ENCODE peak calls at places on chromosomes 4 and X, in nine cellular contexts. S is endothelial cell of umbilical vein; R is breast epithelium; T is stomach; K is heart right ventricle; F is mammary epithelial cell; I is mesenchymal stem cell; L is effector memory CD4-positive, alpha-beta T cell; C is OCI-LY7. Q is an unnamed sample.
A peak's percentile ranks its signal among the peaks of the same experiment; 100 is the strongest.

GRCh38 chrX:63657821-63658220 is 127.2 kb downstream of the ARHGEF9 start:
- DNase-seq in I (peak; percentile 78), S (no peak), L (no peak), R (peak; percentile 55), F (peak; percentile 6), C (no peak), K (peak; percentile 33), T (no peak), Q (no peak)

GRCh38 chr4:94561249-94562024 is 109.7 kb downstream of the PDLIM5 start:
- DNase-seq in L (no peak), C (no peak), T (no peak), I (peak; percentile 87), F (peak; percentile 71), R (no peak), K (no peak), S (peak; percentile 90), Q (no peak)

GRCh38 chrX:23844502-23845138 is 61.6 kb downstream of the SAT1 start:
- DNase-seq in C (no peak), I (peak; percentile 26), F (no peak), S (peak; percentile 83), T (peak; percentile 29), R (no peak), L (no peak), K (peak; percentile 6), Q (no peak)

GRCh38 chrX:144715356-144715755 is 531.9 kb upstream of the SPANXN1 start:
- DNase-seq in F (no peak), K (no peak), I (peak; percentile 13), R (no peak), T (no peak), L (no peak), C (no peak), S (no peak), Q (no peak)

GRCh38 chr4:162634390-162634789 is 470.6 kb upstream of the FSTL5 start:
- DNase-seq in K (no peak), C (no peak), T (no peak), S (no peak), I (no peak), L (no peak), R (no peak), F (no peak), Q (no peak)

GRCh38 chr4:100848865-100849264 is 331.0 kb upstream of the EMCN start:
- DNase-seq in K (no peak), I (no peak), T (no peak), L (no peak), C (peak; percentile 4), R (no peak), S (no peak), F (no peak), Q (no peak)

GRCh38 chrX:20498851-20499635 is 232.3 kb upstream of the RPS6KA3 start:
- DNase-seq in I (peak; percentile 52), T (no peak), L (no peak), K (no peak), S (no peak), R (no peak), F (no peak), C (no peak), Q (no peak)

GRCh38 chrX:13087322-13088154 is 43.1 kb upstream of the FAM9C start:
- DNase-seq in C (peak; percentile 89), R (no peak), T (no peak), F (peak; percentile 95), I (peak; percentile 72), K (no peak), L (peak; percentile 64), S (peak; percentile 52), Q (no peak)

GRCh38 chr4:70721747-70722146 is at the start of gene RUFY3:
- DNase-seq in K (peak; percentile 70), R (no peak), F (no peak), T (no peak), C (no peak), L (no peak), S (no peak), I (peak; percentile 44), Q (no peak)

GRCh38 chr4:89995006-89995405 is 100.4 kb downstream of the MMRN1 start:
- DNase-seq in K (no peak), F (no peak), S (no peak), C (no peak), L (no peak), R (no peak), I (no peak), T (no peak), Q (no peak)

GRCh38 chrX:1165535-1166196 is 46.8 kb downstream of the CRLF2 start:
- DNase-seq in R (no peak), S (no peak), L (no peak), K (no peak), T (no peak), C (peak; percentile 34), F (peak; percentile 45), I (peak; percentile 50), Q (no peak)

GRCh38 chr4:108651068-108651794 is 832 bp downstream of the OSTC start:
- DNase-seq in S (peak; percentile 66), F (peak; percentile 27), I (peak; percentile 68), K (no peak), L (no peak), R (no peak), T (no peak), C (peak; percentile 45), Q (no peak)
- H3K27ac ChIP-seq in S (peak overlapping the region; percentile 88), F (peak overlapping the region; percentile 96), I (peak overlapping the region; percentile 87), K (no peak overlapping the region), L (peak overlapping the region; percentile 93), R (peak overlapping the region; percentile 88), T (peak overlapping the region; percentile 93), C (peak overlapping the region; percentile 54), Q (peak overlapping the region; percentile 90)

GRCh38 chr4:77044458-77045124 is 31.2 kb downstream of the CCNI start:
- DNase-seq in K (no peak), R (no peak), C (peak; percentile 62), S (peak; percentile 67), L (no peak), F (peak; percentile 39), I (peak; percentile 62), T (no peak), Q (no peak)

GRCh38 chr4:77045490-77045889 is 30.3 kb downstream of the CCNI start:
- DNase-seq in S (no peak), K (no peak), R (no peak), C (no peak), T (no peak), L (no peak), I (peak; percentile 40), F (no peak), Q (no peak)

GRCh38 chr4:77050962-77051361 is 24.8 kb downstream of the CCNI start:
- DNase-seq in I (no peak), F (no peak), S (no peak), R (no peak), L (no peak), K (no peak), C (no peak), T (no peak), Q (no peak)

GRCh38 chr4:77043507-77044131 is 32.2 kb downstream of the CCNI start:
- DNase-seq in C (no peak), T (no peak), K (no peak), R (no peak), F (no peak), S (no peak), I (peak; percentile 37), L (no peak), Q (no peak)

GRCh38 chr4:77047037-77047436 is 28.8 kb downstream of the CCNI start:
- DNase-seq in S (peak; percentile 31), K (no peak), L (no peak), R (no peak), F (no peak), T (no peak), I (peak; percentile 58), C (peak; percentile 40), Q (no peak)
- H3K36me3 ChIP-seq in S (peaks cover 8% of the 10 kb centered on the region), K (peaks cover 61% of the 10 kb centered on the region), L (peaks cover 25% of the 10 kb centered on the region), R (no peaks in the 10 kb centered on the region), F (peaks cover 25% of the 10 kb centered on the region), T (peaks cover 63% of the 10 kb centered on the region), I (peaks cover 18% of the 10 kb centered on the region), C (peaks cover 88% of the 10 kb centered on the region), Q (no peaks in the 10 kb centered on the region)

DNA sequence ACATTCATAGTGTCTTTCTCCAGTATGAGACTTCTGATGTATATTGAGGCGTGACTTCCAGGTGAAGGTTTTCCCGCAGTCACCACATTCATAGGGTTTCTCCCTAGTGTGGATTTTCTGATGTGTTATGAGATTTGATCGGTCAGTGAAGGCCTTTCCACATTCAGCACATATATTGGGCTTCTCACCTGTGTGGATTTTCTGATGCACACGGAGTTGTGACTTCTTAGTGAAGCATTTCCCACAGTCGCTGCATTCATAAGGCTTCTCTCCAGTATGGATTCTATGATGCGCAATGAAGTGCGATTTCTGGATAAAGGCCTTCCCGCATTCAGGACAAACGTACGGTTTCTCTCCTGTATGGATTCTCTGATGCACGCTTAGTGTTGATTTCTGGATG is 35.4 kb downstream of the ZNF41 start:
- DNase-seq in C (no peak), F (no peak), R (no peak), L (no peak), K (no peak), T (no peak), I (no peak), S (no peak), Q (no peak)
- H3K9me3 ChIP-seq in C (peaks cover 10% of the 10 kb centered on the region), F (peaks cover 48% of the 10 kb centered on the region), R (peaks cover 17% of the 10 kb centered on the region), L (peaks cover 12% of the 10 kb centered on the region), K (no peaks in the 10 kb centered on the region), T (peaks cover 4% of the 10 kb centered on the region), I (peaks cover 87% of the 10 kb centered on the region), S (no peaks in the 10 kb centered on the region), Q (no peaks in the 10 kb centered on the region)

GRCh38 chr4:6820695-6821094 is 38.2 kb downstream of the KIAA0232 start:
- DNase-seq in C (no peak), F (no peak), K (no peak), S (no peak), I (no peak), R (no peak), L (no peak), T (no peak), Q (no peak)

GRCh38 chr4:6813725-6814124 is 31.2 kb downstream of the KIAA0232 start:
- DNase-seq in L (no peak), R (no peak), F (no peak), I (no peak), T (no peak), K (no peak), C (no peak), S (no peak), Q (no peak)

GRCh38 chr4:6811165-6811564 is 28.6 kb downstream of the KIAA0232 start:
- DNase-seq in K (no peak), T (no peak), S (no peak), I (no peak), F (no peak), R (no peak), L (no peak), C (no peak), Q (no peak)

GRCh38 chr4:6819295-6819694 is 36.8 kb downstream of the KIAA0232 start:
- DNase-seq in R (no peak), S (no peak), F (no peak), T (no peak), K (no peak), C (no peak), I (no peak), L (no peak), Q (no peak)

DNA sequence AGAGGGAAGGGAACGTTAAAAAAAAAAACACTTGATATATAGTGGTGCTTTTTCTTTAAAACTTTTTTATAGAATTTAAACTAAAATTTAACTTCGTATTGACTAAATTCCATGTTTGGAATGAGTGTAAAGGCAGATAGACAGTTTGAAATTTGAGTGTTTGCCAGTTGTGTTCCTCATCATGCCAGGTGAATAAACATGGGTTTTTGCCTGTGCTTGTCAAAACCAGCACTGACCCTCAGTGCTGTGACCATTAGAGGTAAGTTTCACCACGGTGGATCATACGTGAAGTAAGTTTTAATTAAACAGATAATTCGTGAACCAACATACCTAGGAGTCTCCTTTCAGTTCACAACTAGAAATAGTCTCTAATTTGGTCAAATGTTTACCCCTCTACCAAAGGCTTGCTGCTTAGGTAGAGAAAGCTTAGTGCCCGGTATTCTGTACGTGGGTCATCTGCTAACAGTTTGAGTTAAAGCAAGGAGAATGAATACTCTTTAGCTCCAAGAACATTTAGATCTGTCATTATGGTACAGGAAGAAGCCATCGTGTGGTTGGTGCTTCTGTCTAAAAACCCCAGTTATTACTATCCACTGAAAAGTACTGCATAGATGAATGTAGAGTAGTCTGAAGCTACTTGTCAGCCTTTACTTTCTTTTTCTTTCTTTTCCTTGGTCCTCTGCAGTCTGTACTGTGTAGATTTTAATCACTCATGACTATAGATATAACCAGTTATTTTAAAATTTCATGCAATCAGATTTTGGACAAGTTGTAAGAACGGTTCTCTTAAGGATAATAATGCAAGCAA is 32.7 kb downstream of the KIAA0232 start:
- DNase-seq in S (no peak), C (no peak), I (no peak), T (no peak), L (no peak), F (peak; percentile 21), R (no peak), K (no peak), Q (no peak)
- H3K27ac ChIP-seq in S (no peak overlapping the region), C (no peak overlapping the region), I (no peak overlapping the region), T (no peak overlapping the region), L (no peak overlapping the region), F (no peak overlapping the region), R (no peak overlapping the region), K (no peak overlapping the region), Q (no peak overlapping the region)